ENCODE peak calls at places on chromosomes 16 and 17, in seven cellular contexts. U is cardiac fibroblast; D is cardiac muscle cell; X is esophagus squamous epithelium; H is putamen; T is effector CD4-positive, alpha-beta T cell; O is stimulated activated CD8-positive, alpha-beta memory T cell treated with anti-CD3 and anti-CD28 coated beads, Interleukin-15, amount 100 ng/mL, for 24 hours. I is an unnamed sample.

GRCh38 chr16:66705790-66706505 is 9.4 kb upstream of the CMTM4 start:
- DNase-seq in T (no peak), H (no peak), U (peak), O (no peak), X (no peak), D (peak), I (no peak)

GRCh38 chr17:64282753-64283080 is 19.7 kb upstream of the TEX2 start:
- DNase-seq in T (no peak), U (no peak), X (no peak), D (no peak), O (no peak), H (no peak), I (no peak)

GRCh38 chr16:1105888-1106620 is 10.0 kb upstream of the C1QTNF8 start:
- DNase-seq in O (no peak), H (peak), T (peak), D (peak), X (no peak), U (peak), I (peak)

GRCh38 chr16:74522160-74522559 is 84.8 kb downstream of the GLG1 start:
- DNase-seq in X (no peak), O (no peak), D (peak), T (no peak), H (no peak), U (no peak), I (no peak)

GRCh38 chr17:82449883-82450356 is 632 bp downstream of the CYBC1 start:
- DNase-seq in T (peak), D (no peak), X (no peak), O (no peak), H (no peak), U (no peak), I (no peak)

GRCh38 chr16:87721622-87722565 is 43.9 kb downstream of the KLHDC4 start:
- DNase-seq in D (no peak), T (no peak), U (no peak), H (no peak), X (no peak), O (no peak), I (no peak)

GRCh38 chr17:30954046-30954805 is 16.6 kb upstream of the RNF135 start:
- DNase-seq in D (no peak), X (no peak), H (peak), O (no peak), T (no peak), U (peak), I (no peak)

GRCh38 chr16:57377080-57377841 is 5.0 kb downstream of the CX3CL1 start:
- DNase-seq in X (no peak), O (no peak), H (no peak), T (no peak), U (no peak), D (peak), I (peak)

GRCh38 chr16:20683812-20684211 is 13.7 kb downstream of the ACSM1 start:
- DNase-seq in X (no peak), H (no peak), T (no peak), U (no peak), O (no peak), D (no peak), I (no peak)

GRCh38 chr17:73544333-73544732 is 99.9 kb downstream of the SDK2 start:
- DNase-seq in X (no peak), H (no peak), U (no peak), T (no peak), O (no peak), D (no peak), I (no peak)

GRCh38 chr17:43871947-43872690 is 25.1 kb downstream of the CD300LG start:
- DNase-seq in T (no peak), D (no peak), H (no peak), X (no peak), O (no peak), U (no peak), I (no peak)

GRCh38 chr17:47698749-47699535 is 5.0 kb downstream of the TBKBP1 start:
- DNase-seq in X (no peak), T (peak), U (peak), O (peak), D (peak), H (no peak), I (peak)

GRCh38 chr16:84501077-84501735 is 3.3 kb downstream of the MEAK7 start:
- DNase-seq in U (peak), T (no peak), X (no peak), D (peak), O (no peak), H (no peak), I (no peak)

GRCh38 chr17:38798614-38799500 is 499 bp downstream of the PIP4K2B start:
- DNase-seq in H (peak), D (peak), X (peak), T (no peak), U (peak), O (no peak), I (peak)

GRCh38 chr17:65064452-65065019 is 8.0 kb upstream of the GNA13 start:
- DNase-seq in U (peak), O (no peak), X (no peak), D (no peak), H (no peak), T (no peak), I (no peak)

GRCh38 chr16:11297492-11298142 is 16.5 kb upstream of the PRM1 start:
- DNase-seq in X (peak), D (peak), O (peak), T (peak), U (peak), H (peak), I (no peak)

GRCh38 chr16:89175280-89176146 is 4.0 kb downstream of the CDH15 start:
- DNase-seq in X (no peak), U (no peak), O (no peak), H (no peak), D (peak), T (no peak), I (no peak)

GRCh38 chr17:3966720-3967363 is 2.6 kb upstream of the ATP2A3 start:
- DNase-seq in U (no peak), T (no peak), D (no peak), X (no peak), O (no peak), H (no peak), I (no peak)

GRCh38 chr17:65229596-65229995 is 92.4 kb downstream of the RGS9 start:
- DNase-seq in X (no peak), U (no peak), D (no peak), H (no peak), O (no peak), T (no peak), I (peak)

GRCh38 chr17:15039366-15039765 is 225.8 kb downstream of the PMP22 start:
- DNase-seq in D (no peak), O (no peak), T (no peak), X (no peak), U (no peak), H (no peak), I (no peak)

GRCh38 chr16:13448346-13448745 is 471.6 kb upstream of the ERCC4 start:
- DNase-seq in D (no peak), H (no peak), X (no peak), T (no peak), U (no peak), O (no peak), I (no peak)

GRCh38 chr16:76081936-76082335 is 195.3 kb upstream of the CNTNAP4 start:
- DNase-seq in X (no peak), H (peak), D (no peak), U (no peak), O (no peak), T (no peak), I (no peak)

GRCh38 chr16:76277099-76278030 is at the start of gene CNTNAP4:
- DNase-seq in T (no peak), X (no peak), D (peak), O (no peak), U (no peak), H (peak), I (no peak)

GRCh38 chr16:1494129-1494640 is 1.0 kb downstream of the TELO2 start:
- DNase-seq in X (no peak), U (peak), O (no peak), T (no peak), H (no peak), D (peak), I (peak)

GRCh38 chr16:10614685-10615084 is 34.3 kb upstream of the EMP2 start:
- DNase-seq in H (no peak), X (no peak), O (no peak), D (no peak), U (no peak), T (no peak), I (no peak)

GRCh38 chr17:58507123-58507634 is 7.3 kb downstream of the MTMR4 start:
- DNase-seq in O (no peak), U (peak), T (no peak), X (no peak), H (no peak), D (peak), I (no peak)

GRCh38 chr17:28760561-28760960 is 16.8 kb downstream of the TRAF4 start:
- DNase-seq in X (no peak), U (no peak), O (no peak), H (no peak), T (no peak), D (no peak), I (no peak)

GRCh38 chr17:742147-742793 is 9.8 kb downstream of the GEMIN4 start:
- DNase-seq in O (no peak), D (no peak), H (no peak), T (no peak), X (no peak), U (no peak), I (no peak)

I was measured in COLO829.